ENCODE peak calls at places on chromosome X, in four cellular contexts. X is pancreas, H is testis, N is spleen. P is an unnamed sample. For H3K9me3, the result is how much of the 10 kb centered on the place peaks cover.

GRCh38 chrX:9728271-9728670 is 37.4 kb downstream of the GPR143 start:
- DNase-seq in X (no peak), H (no peak), N (no peak), P (no peak)

GRCh38 chrX:119549327-119550016 is 15.7 kb downstream of the STEEP1 start:
- DNase-seq in X (no peak), H (no peak), N (no peak), P (no peak)

GRCh38 chrX:140765043-140765784 is 55.7 kb downstream of the LINC00632 start:
- DNase-seq in X (no peak), H (peak), N (no peak), P (no peak)

GRCh38 chrX:64350521-64350920 is 44.7 kb downstream of the MTMR8 start:
- DNase-seq in X (no peak), H (no peak), N (no peak), P (no peak)

GRCh38 chrX:69319376-69319775 is 154.1 kb upstream of the PJA1 start:
- DNase-seq in X (no peak), H (no peak), N (no peak), P (no peak)

GRCh38 chrX:73818200-73819116 is 255.5 kb downstream of the CHIC1 start:
- DNase-seq in X (no peak), H (no peak), N (no peak), P (no peak)

GRCh38 chrX:136754641-136755040 is 26.1 kb downstream of the ARHGEF6 start:
- DNase-seq in X (no peak), H (peak), N (peak), P (no peak)

GRCh38 chrX:134075894-134076718 is 90.7 kb upstream of the GPC3 start:
- DNase-seq in X (no peak), H (no peak), N (no peak), P (no peak)

GRCh38 chrX:96889726-96890125 is 6.0 kb downstream of the RPA4 start:
- DNase-seq in X (no peak), H (no peak), N (no peak), P (no peak)

GRCh38 chrX:12997898-12998687 is 23.2 kb downstream of the TMSB4X start:
- DNase-seq in X (no peak), H (peak), N (no peak), P (no peak)

GRCh38 chrX:104568304-104568915 is 2.4 kb downstream of the IL1RAPL2 start:
- DNase-seq in X (peak), H (no peak), N (no peak), P (no peak)

GRCh38 chrX:153922932-153923857 is 2.9 kb downstream of the ARHGAP4 start:
- DNase-seq in X (peak), H (peak), N (peak), P (peak)

GRCh38 chrX:63686878-63687714 is 97.9 kb downstream of the ARHGEF9 start:
- DNase-seq in X (no peak), H (no peak), N (no peak), P (no peak)

GRCh38 chrX:114905251-114905650 is 112.2 kb downstream of the IL13RA2 start:
- DNase-seq in X (no peak), H (no peak), N (no peak), P (no peak)

GRCh38 chrX:39519566-39520301 is 578.0 kb downstream of the BCOR start:
- DNase-seq in X (no peak), H (no peak), N (no peak), P (peak)

GRCh38 chrX:71367396-71367795 is 1.2 kb downstream of the TAF1 start:
- DNase-seq in X (no peak), H (no peak), N (no peak), P (no peak)

GRCh38 chrX:121146059-121146628 is 98.7 kb downstream of the GLUD2 start:
- DNase-seq in X (no peak), H (no peak), N (no peak), P (no peak)

GRCh38 chrX:77617206-77617605 is 168.8 kb downstream of the ATRX start:
- DNase-seq in X (no peak), H (no peak), N (no peak), P (no peak)

GRCh38 chrX:110418220-110418856 is 59.7 kb downstream of the RTL9 start:
- DNase-seq in X (no peak), H (peak), N (no peak), P (no peak)
- H3K4me3 ChIP-seq in X (no peak), H (no peak), N (no peak), P (no peak)

GRCh38 chrX:57251965-57252364 is 34.5 kb upstream of the FAAH2 start:
- DNase-seq in X (no peak), H (no peak), N (peak), P (no peak)
- H3K9me3 ChIP-seq in X (under half), H (under half), N (half or more), P (under half)

DNA sequence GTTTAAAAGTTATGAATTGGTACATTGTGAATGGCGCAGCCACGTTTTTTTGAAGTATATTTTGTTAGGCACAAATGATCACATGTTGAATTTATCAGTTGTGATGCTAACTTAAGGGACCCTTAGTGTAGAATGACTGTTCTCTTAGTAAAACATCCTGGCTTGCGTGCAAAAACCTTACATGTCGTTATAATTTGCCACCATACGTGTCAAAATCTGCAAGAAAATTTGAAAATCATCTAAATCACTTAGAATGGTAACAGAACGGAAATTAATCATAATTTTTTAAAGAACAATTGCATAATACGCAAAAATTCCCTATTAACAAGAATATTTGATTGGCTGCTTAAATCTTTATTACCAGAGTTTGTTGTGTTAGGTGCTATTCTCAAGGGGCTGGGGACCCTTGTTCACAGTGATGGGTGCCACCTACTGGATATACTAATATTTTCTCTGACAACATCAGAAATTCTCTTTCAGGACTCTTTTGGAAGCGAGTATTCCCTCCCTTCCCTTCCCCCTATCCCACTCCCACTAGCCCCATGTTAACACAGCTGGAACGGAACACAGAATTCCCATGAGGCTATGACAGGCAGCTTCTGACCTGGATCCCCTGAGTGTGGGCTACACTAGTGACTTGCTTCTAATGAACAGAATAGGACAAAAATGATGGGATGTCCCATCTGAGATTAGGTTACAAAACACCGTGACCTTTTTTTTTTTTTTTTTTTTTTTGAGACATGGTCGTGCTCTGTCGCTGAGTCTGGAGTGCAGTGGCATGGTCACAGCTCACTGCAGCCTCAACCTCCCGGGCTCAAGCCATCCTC is 71.8 kb downstream of the SUPT20HL2 start:
- DNase-seq in X (no peak), H (no peak), N (no peak), P (no peak)
- TF ChIP-seq CTCF in X (peak), H (peak), N (peak), P (peak)

GRCh38 chrX:16039363-16039762 is 84.0 kb upstream of the GRPR start:
- DNase-seq in X (no peak), H (no peak), N (no peak), P (no peak)
- H3K4me3 ChIP-seq in X (no peak), H (no peak), N (no peak), P (no peak)

GRCh38 chrX:44157858-44158257 is 184.7 kb upstream of the NDP start:
- DNase-seq in X (no peak), H (no peak), N (no peak), P (no peak)

GRCh38 chrX:44162964-44163475 is 180.5 kb downstream of the EFHC2 start:
- DNase-seq in X (no peak), H (no peak), N (no peak), P (no peak)

GRCh38 chrX:44152867-44153266 is 179.7 kb upstream of the NDP start:
- DNase-seq in X (no peak), H (no peak), N (no peak), P (no peak)

GRCh38 chrX:44155126-44155525 is 181.9 kb upstream of the NDP start:
- DNase-seq in X (no peak), H (no peak), N (no peak), P (no peak)

DNA sequence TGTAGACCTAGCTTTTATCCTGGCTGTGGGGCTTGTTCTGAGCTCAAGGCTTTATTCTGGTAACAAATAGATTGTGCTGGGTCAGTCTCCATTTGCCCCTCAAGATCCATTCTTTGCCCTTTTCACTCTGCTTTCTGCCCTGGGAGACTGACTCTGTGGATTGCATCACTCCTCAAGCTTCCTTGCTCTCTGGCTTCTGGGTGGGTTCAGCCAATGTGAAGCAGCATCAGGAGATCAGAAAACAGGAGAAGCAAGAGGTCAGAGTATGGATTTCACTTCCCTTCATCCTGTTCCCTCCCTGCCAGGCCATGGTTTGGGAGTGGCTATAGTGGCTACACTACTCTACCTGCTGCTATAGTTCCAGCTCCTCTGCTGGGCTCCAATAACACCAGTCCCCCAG is 184.1 kb upstream of the NDP start:
- DNase-seq in X (no peak), H (no peak), N (no peak), P (no peak)
- H3K9me3 ChIP-seq in X (under half), H (under half), N (under half), P (under half)

DNA sequence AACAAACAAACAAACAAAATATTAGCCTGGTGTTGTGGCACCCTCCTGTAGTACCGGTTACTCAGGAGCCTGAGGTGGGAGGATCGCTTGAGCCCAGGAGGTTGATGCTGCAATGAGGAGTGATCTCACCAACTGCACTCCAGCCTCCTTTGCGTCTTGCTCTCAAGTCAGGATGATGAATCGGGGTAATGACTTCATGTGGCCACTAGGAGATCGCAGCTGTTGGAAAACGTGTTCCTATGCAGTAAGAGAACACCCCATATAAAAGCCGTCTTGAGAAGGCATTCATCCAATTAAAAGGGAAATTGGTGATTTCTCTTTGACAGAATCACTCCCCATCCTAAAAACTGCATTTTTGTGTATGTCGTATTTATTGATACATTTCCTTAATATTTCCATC is 6.9 kb downstream of the CCNB3 start:
- DNase-seq in X (no peak), H (no peak), N (no peak), P (no peak)
- TF ChIP-seq CTCF in X (peak), H (no peak), N (no peak), P (peak)

DNA sequence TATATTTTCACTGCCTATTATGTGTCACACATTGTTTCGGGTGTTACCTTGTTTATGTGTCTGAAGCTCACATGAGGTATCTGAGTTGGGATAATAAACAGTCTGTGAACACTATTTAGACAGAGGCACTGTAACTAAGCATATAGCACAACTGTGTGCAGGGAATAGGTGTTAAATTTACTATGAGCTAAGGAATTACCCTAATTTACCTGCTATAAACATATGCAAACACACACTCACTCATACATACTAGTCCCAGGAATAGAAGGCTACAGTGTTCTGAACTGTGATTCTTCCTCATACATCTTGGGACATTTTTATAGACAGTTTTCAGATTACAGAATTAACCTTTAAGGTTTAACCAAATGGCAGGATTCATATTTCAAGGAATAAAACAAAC is 127.6 kb upstream of the SPANXN4 start:
- DNase-seq in X (no peak), H (no peak), N (no peak), P (no peak)
- H3K4me3 ChIP-seq in X (no peak), H (no peak), N (no peak), P (no peak)

GRCh38 chrX:67697452-67697851 is 153.6 kb downstream of the AR start:
- DNase-seq in X (no peak), H (no peak), N (no peak), P (no peak)
- H3K9me3 ChIP-seq in X (under half), H (under half), N (under half), P (under half)